ENCODE peak calls at places on chromosome 19, in six cellular contexts. S is HCT116, Z is GM12878, F is HepG2, B is H1, Y is K562. X is an unnamed sample.

GRCh38 chr19:18606281-18607221 is at the start of gene CRLF1:
- DNase-seq in S (no peak), B (no peak), Z (no peak), Y (peak; percentile 74), F (peak; percentile 39), X (no peak)

GRCh38 chr19:35357867-35358573 is at the start of gene FFAR3:
- DNase-seq in Z (no peak), S (no peak), Y (no peak), F (no peak), B (no peak), X (no peak)

GRCh38 chr19:10896851-10897526 is 25.6 kb downstream of the CARM1 start:
- DNase-seq in F (peak; percentile 31), S (no peak), B (no peak), Y (no peak), Z (no peak), X (no peak)

GRCh38 chr19:23160766-23161165 is 43.9 kb downstream of the ZNF730 start:
- DNase-seq in F (no peak), B (no peak), S (no peak), Y (no peak), Z (no peak), X (no peak)

GRCh38 chr19:2812414-2813234 is 7.0 kb upstream of the ZNF554 start:
- DNase-seq in Z (no peak), S (no peak), B (no peak), F (no peak), Y (no peak), X (no peak)

GRCh38 chr19:3370728-3371591 is 4.6 kb downstream of the NFIC start:
- DNase-seq in S (no peak), Y (no peak), Z (no peak), F (no peak), B (no peak), X (no peak)

GRCh38 chr19:685457-685931 is 9.3 kb downstream of the FSTL3 start:
- DNase-seq in Z (no peak), Y (no peak), F (no peak), B (no peak), S (no peak), X (no peak)

GRCh38 chr19:33447336-33448158 is 74.0 kb downstream of the CEBPG start:
- DNase-seq in B (no peak), S (no peak), Z (no peak), Y (no peak), F (no peak), X (no peak)

GRCh38 chr19:45901432-45901903 is 945 bp downstream of the MYPOP start:
- DNase-seq in Z (no peak), B (no peak), S (no peak), F (no peak), Y (no peak), X (no peak)

GRCh38 chr19:40974633-40975037 is 16.4 kb upstream of the CYP2B6 start:
- DNase-seq in F (peak; percentile 62), Z (peak; percentile 3), B (peak; percentile 53), Y (peak; percentile 80), S (peak; percentile 64), X (peak; percentile 68)

GRCh38 chr19:35109395-35110112 is 6.1 kb upstream of the FXYD3 start:
- DNase-seq in Y (no peak), B (no peak), Z (no peak), F (no peak), S (peak; percentile 54), X (no peak)

GRCh38 chr19:43674630-43674982 is 4.6 kb upstream of the PLAUR start:
- DNase-seq in S (no peak), F (no peak), Z (no peak), B (no peak), Y (no peak), X (no peak)

GRCh38 chr19:46493236-46494114 is 2.2 kb downstream of the PNMA8B start:
- DNase-seq in Y (peak; percentile 24), Z (no peak), S (no peak), F (no peak), B (no peak), X (no peak)

GRCh38 chr19:2799273-2800020 is 14.1 kb downstream of the THOP1 start:
- DNase-seq in Y (no peak), S (no peak), Z (no peak), F (no peak), B (no peak), X (no peak)

GRCh38 chr19:632228-633067 is 889 bp downstream of the POLRMT start:
- DNase-seq in Y (peak; percentile 76), S (no peak), F (peak; percentile 67), B (no peak), Z (no peak), X (no peak)

GRCh38 chr19:10936661-10937084 is 8.1 kb downstream of the TIMM29 start:
- DNase-seq in Z (peak; percentile 35), S (peak; percentile 74), Y (peak; percentile 70), F (peak; percentile 76), B (no peak), X (peak; percentile 89)

GRCh38 chr19:4389511-4390016 is 10.8 kb downstream of the SH3GL1 start:
- DNase-seq in S (no peak), Z (no peak), Y (no peak), F (no peak), B (no peak), X (no peak)

GRCh38 chr19:4388171-4389063 is 11.9 kb downstream of the SH3GL1 start:
- DNase-seq in Y (no peak), Z (no peak), F (no peak), B (no peak), S (no peak), X (no peak)

GRCh38 chr19:4389064-4389375 is 11.3 kb downstream of the SH3GL1 start:
- DNase-seq in Z (no peak), Y (no peak), B (no peak), S (no peak), F (no peak), X (no peak)

GRCh38 chr19:4385291-4386037 is 14.9 kb downstream of the SH3GL1 start:
- DNase-seq in Y (no peak), F (no peak), S (no peak), Z (no peak), B (no peak), X (no peak)

DNA sequence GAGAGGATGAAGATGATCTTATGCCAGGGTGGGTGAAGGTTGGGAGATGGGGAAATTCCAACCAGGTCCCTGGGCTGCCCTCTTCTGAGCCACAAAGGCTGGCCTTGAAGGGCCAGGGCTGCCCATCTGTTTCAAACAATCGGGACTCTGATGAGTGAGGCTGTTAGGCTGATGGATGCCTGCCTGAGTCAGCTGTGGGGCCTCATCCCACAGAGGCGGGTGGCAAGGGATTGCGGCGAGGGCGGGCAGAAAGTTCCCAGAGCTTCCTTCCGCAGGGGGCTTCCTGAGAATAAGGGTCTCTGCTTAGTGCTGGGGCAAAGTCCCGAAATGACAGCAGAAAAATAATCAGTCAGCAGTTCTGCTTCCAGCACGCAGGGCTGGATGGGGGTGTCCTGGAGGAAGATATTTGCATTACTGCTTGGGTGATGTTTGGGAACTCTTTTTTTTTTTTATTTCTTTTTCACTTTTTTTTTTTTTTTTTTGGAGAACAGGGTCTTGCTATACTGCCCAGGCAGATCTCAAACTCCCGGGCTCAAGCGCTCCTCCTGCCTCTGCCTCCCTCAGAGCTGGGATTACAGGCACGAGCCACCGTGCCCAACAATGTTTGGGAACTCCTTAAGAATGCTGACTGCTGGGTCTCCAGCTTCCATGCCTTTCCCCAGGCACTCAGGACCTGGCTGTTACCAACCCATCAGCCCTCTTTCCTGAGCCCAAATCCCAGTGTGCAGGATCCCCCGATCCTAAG is 14.1 kb downstream of the SH3GL1 start:
- DNase-seq in F (no peak), Z (no peak), S (no peak), Y (no peak), B (no peak), X (no peak)
- TF ChIP-seq ZNF274 in F (no peak), Z (no peak), S (no peak), Y (no peak), B (no peak), X (no peak)

GRCh38 chr19:49147923-49148682 is 7.1 kb downstream of the HRC start:
- DNase-seq in F (no peak), S (no peak), Y (peak; percentile 49), B (no peak), Z (no peak), X (no peak)

GRCh38 chr19:49141352-49141751 is 13.8 kb downstream of the HRC start:
- DNase-seq in B (no peak), F (no peak), S (no peak), Z (no peak), Y (no peak), X (no peak)

GRCh38 chr19:49140951-49141350 is 14.2 kb downstream of the HRC start:
- DNase-seq in B (no peak), Y (no peak), Z (no peak), F (no peak), S (no peak), X (no peak)

GRCh38 chr19:49145485-49146407 is 9.4 kb downstream of the HRC start:
- DNase-seq in Z (peak; percentile 13), B (no peak), S (peak; percentile 84), F (peak; percentile 48), Y (peak; percentile 77), X (peak; percentile 84)

DNA sequence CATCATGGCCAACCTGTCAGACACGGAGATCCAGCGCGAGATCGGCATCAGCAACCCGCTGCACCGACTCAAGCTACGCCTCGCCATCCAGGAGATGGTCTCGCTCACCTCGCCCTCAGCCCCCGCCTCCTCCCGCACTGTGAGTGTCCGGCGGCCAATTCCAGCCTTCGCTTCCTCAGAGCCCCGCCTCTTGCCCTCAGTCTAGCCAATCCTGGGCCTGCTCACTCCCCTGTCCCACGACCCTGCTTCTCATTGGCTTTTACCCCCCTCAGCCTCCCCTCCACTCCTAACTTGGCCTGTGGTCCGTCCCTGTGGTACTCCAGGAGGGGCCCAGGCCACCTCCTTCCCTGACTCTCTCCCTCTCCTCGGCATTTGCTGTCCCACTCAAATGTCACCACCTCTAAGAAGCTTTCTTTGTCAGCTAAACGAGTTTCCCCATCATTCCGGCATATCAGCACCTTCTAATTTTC is 12.3 kb downstream of the HRC start:
- DNase-seq in B (no peak), F (no peak), Y (peak; percentile 77), Z (no peak), S (no peak), X (peak; percentile 72)
- TF ChIP-seq ZNF274 in B (no peak), F (no peak), Y (no peak), Z (no peak), S (no peak), X (no peak)

DNA sequence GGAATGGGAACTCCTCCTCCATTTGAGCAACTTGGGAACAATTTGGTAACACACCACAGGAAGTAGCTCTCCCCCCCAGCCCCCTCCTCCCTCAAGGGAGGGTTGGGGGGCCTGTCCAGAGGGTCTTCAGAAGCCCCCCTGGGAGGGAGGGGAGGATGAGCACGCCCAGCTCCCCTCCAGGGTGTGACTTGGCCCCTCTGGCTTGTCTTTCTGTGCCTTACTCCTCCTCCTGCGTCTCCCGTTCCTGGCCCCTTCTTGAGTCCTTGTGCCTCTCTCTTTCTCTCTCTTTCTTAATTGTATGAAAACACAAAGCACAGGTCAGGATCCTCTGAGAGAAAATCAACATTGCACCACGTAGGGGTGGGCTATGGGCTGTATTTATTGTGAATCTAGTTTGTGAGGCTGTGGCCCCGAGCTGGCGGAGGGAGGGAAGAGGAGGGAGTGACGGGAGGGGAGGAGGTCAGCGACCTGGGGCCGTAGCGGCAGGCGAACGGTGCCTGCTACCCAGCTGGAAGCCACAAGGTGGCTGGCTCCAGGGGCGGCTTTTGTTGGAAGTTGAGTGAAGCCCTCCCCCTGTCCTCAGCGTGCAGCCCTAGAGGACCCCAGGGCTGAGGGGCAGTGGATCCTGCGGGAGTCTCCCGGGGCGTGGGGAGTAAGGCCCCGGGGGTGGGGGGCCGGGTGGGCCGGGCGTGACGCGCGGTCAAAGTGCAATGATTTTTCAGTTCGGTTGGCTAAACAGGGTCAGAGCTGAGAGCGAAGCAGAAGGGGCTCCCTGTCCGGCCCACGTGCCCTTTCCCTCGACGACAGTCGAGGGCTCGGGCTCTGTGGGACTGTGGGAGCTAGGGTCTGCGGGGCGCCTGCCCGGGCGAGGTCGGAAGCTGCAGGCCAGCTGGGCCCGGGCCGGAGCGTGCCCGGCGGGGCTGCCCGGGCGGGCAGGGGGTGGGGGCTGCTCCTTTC is 6.4 kb downstream of the LYL1 start:
- DNase-seq in Z (no peak), Y (peak; percentile 63), B (no peak), F (peak; percentile 67), S (no peak), X (no peak)
- TF ChIP-seq ZNF274 in Z (no peak), Y (no peak), B (no peak), F (no peak), S (no peak), X (no peak)

GRCh38 chr19:14116918-14117578 is 514 bp downstream of the PRKACA start:
- DNase-seq in S (no peak), F (no peak), B (no peak), Y (peak; percentile 66), Z (no peak), X (no peak)
- TF ChIP-seq ZNF274 in S (no peak), F (no peak), B (no peak), Y (no peak), Z (no peak), X (no peak)

X was measured in NT2/D1.